ENCODE peak calls at places on chromosome 5, in four cellular contexts. B is sigmoid colon, V is endothelial cell of umbilical vein, Q is spleen. R is an unnamed sample.

GRCh38 chr5:79235222-79235577 is 731 bp upstream of the JMY start:
- DNase-seq in B (no peak), V (no peak), Q (no peak), R (no peak)

GRCh38 chr5:65970481-65971367 is 44.3 kb downstream of the ERBIN start:
- DNase-seq in B (no peak), V (no peak), Q (no peak), R (no peak)

GRCh38 chr5:168327451-168327850 is 36.0 kb downstream of the WWC1 start:
- DNase-seq in B (no peak), V (no peak), Q (no peak), R (no peak)

GRCh38 chr5:149471406-149472183 is 79.6 kb downstream of the CSNK1A1 start:
- DNase-seq in B (no peak), V (peak), Q (no peak), R (peak)

GRCh38 chr5:161155451-161155850 is 303.4 kb upstream of the ATP10B start:
- DNase-seq in B (no peak), V (no peak), Q (no peak), R (no peak)

GRCh38 chr5:56608216-56608925 is 207.0 kb upstream of the MAP3K1 start:
- DNase-seq in B (no peak), V (no peak), Q (peak), R (no peak)

GRCh38 chr5:166370928-166371690 is 1920.3 kb upstream of the WWC1 start:
- DNase-seq in B (no peak), V (no peak), Q (no peak), R (no peak)

GRCh38 chr5:163094492-163095180 is 342.8 kb upstream of the CCNG1 start:
- DNase-seq in B (no peak), V (no peak), Q (no peak), R (no peak)

GRCh38 chr5:59756373-59757035 is 137.0 kb downstream of the PDE4D start:
- DNase-seq in B (no peak), V (no peak), Q (no peak), R (no peak)

GRCh38 chr5:82924990-82925385 is 152.2 kb downstream of the TMEM167A start:
- DNase-seq in B (no peak), V (peak), Q (no peak), R (no peak)

GRCh38 chr5:167797933-167798332 is 493.5 kb upstream of the WWC1 start:
- DNase-seq in B (no peak), V (no peak), Q (no peak), R (no peak)

GRCh38 chr5:175202461-175203065 is 241.4 kb downstream of the DRD1 start:
- DNase-seq in B (no peak), V (no peak), Q (no peak), R (no peak)

GRCh38 chr5:134101686-134102439 is 12.6 kb upstream of the TCF7 start:
- DNase-seq in B (peak), V (peak), Q (peak), R (peak)

GRCh38 chr5:169445191-169445590 is 138.4 kb upstream of the SPDL1 start:
- DNase-seq in B (no peak), V (no peak), Q (no peak), R (no peak)

GRCh38 chr5:111968459-111968858 is 211.5 kb upstream of the NREP start:
- DNase-seq in B (no peak), V (no peak), Q (no peak), R (no peak)

GRCh38 chr5:19047277-19047676 is 940.7 kb downstream of the CDH18 start:
- DNase-seq in B (no peak), V (no peak), Q (no peak), R (no peak)

GRCh38 chr5:43400082-43400481 is 12.1 kb downstream of the CCL28 start:
- DNase-seq in B (no peak), V (no peak), Q (no peak), R (no peak)

GRCh38 chr5:31972558-31972957 is 201.6 kb downstream of the GOLPH3 start:
- DNase-seq in B (no peak), V (no peak), Q (no peak), R (no peak)

GRCh38 chr5:14946813-14947640 is 75.4 kb upstream of the ANKH start:
- DNase-seq in B (no peak), V (peak), Q (no peak), R (no peak)

GRCh38 chr5:36744678-36745659 is 131.6 kb upstream of the NIPBL start:
- DNase-seq in B (peak), V (peak), Q (peak), R (peak)

GRCh38 chr5:82222597-82223574 is 55.3 kb downstream of the RPS23 start:
- DNase-seq in B (no peak), V (no peak), Q (no peak), R (no peak)

GRCh38 chr5:91668261-91668660 is 285.1 kb upstream of the ARRDC3 start:
- DNase-seq in B (no peak), V (no peak), Q (no peak), R (no peak)

GRCh38 chr5:131533844-131534243 is 101.2 kb downstream of the RAPGEF6 start:
- DNase-seq in B (no peak), V (no peak), Q (no peak), R (no peak)

GRCh38 chr5:88815048-88815789 is 67.8 kb downstream of the MEF2C start:
- DNase-seq in B (no peak), V (peak), Q (no peak), R (no peak)

GRCh38 chr5:179235416-179236400 is 109.6 kb downstream of the ADAMTS2 start:
- DNase-seq in B (peak), V (no peak), Q (peak), R (peak)

GRCh38 chr5:152556779-152557178 is 151.7 kb upstream of the NMUR2 start:
- DNase-seq in B (no peak), V (no peak), Q (no peak), R (no peak)

GRCh38 chr5:31809037-31809910 is 170.3 kb downstream of the PDZD2 start:
- DNase-seq in B (peak), V (peak), Q (no peak), R (no peak)

DNA sequence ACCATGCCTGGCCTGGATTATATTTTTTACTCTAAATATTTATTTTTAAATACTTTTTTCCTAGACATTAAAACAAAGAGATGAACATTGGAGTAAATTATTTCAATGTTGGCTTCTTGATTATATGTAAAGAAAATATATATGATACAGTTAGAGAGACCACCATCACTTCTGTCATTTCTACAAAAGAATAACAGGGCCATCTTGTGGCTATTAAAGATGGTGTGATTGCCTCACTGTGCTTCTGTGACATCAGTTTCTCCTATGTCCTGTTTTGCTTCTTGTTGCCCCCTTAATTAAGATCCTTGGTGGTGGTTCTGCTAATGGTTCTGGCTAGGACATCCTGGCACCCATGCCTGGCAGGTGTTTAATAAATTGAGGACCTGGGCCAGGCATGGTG is 32.9 kb downstream of the NDFIP1 start:
- DNase-seq in B (no peak), V (no peak), Q (no peak), R (no peak)
- TF ChIP-seq CTCF in B (no peak), V (no peak), Q (no peak), R (no peak)

GRCh38 chr5:67292201-67292940 is 95.8 kb upstream of the CD180 start:
- DNase-seq in B (no peak), V (no peak), Q (no peak), R (no peak)

GRCh38 chr5:67291671-67292070 is 95.1 kb upstream of the CD180 start:
- DNase-seq in B (no peak), V (no peak), Q (no peak), R (no peak)

GRCh38 chr5:67291066-67291465 is 94.5 kb upstream of the CD180 start:
- DNase-seq in B (no peak), V (no peak), Q (no peak), R (no peak)

GRCh38 chr5:67294266-67294938 is 97.8 kb upstream of the CD180 start:
- DNase-seq in B (no peak), V (no peak), Q (no peak), R (no peak)

GRCh38 chr5:67293177-67293576 is 96.6 kb upstream of the CD180 start:
- DNase-seq in B (no peak), V (no peak), Q (no peak), R (no peak)
- H3K27ac ChIP-seq in B (peak), V (no peak), Q (no peak), R (no peak)

DNA sequence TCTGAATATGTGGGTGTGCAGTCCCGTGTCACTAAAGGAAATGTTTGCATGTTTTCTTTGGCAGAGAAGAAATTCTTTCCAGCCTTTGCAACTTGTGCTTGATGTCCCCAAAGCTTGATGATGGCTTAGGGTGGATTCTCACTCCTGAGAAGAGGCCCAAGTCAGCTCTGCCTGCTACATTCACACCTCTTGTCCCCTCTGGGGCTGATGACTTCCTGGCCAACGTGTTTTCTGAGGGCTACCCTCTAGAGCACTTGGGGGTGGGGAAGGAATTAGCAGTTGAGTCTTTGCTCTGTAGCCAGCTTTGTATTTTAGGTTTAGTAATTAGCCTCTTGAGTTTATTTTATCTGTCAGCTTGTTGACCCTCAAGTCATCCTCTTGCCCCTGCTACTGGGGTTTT is 19.7 kb downstream of the CYSTM1 start:
- DNase-seq in B (no peak), V (no peak), Q (no peak), R (no peak)
- TF ChIP-seq POLR2AphosphoS5 in B (no peak), V (no peak), Q (no peak), R (no peak)

GRCh38 chr5:177382423-177383029 is 1.7 kb upstream of the SLC34A1 start:
- DNase-seq in B (no peak), V (peak), Q (no peak), R (no peak)
- TF ChIP-seq CTCF in B (peak), V (peak), Q (no peak), R (peak)

GRCh38 chr5:96015709-96016108 is 54.1 kb upstream of the ELL2 start:
- DNase-seq in B (no peak), V (no peak), Q (no peak), R (no peak)

GRCh38 chr5:96016216-96016615 is 54.6 kb upstream of the ELL2 start:
- DNase-seq in B (no peak), V (no peak), Q (no peak), R (no peak)

GRCh38 chr5:96014395-96014794 is 52.7 kb upstream of the ELL2 start:
- DNase-seq in B (no peak), V (no peak), Q (no peak), R (no peak)

GRCh38 chr5:96013254-96013653 is 51.6 kb upstream of the ELL2 start:
- DNase-seq in B (no peak), V (no peak), Q (no peak), R (no peak)

GRCh38 chr5:96017951-96018350 is 56.3 kb upstream of the ELL2 start:
- DNase-seq in B (no peak), V (no peak), Q (no peak), R (no peak)
- H3K27ac ChIP-seq in B (no peak), V (no peak), Q (no peak), R (no peak)

GRCh38 chr5:76492819-76493189 is 89.7 kb downstream of the IQGAP2 start:
- DNase-seq in B (no peak), V (no peak), Q (no peak), R (no peak)

GRCh38 chr5:76488969-76489368 is 85.9 kb downstream of the IQGAP2 start:
- DNase-seq in B (no peak), V (no peak), Q (no peak), R (no peak)

GRCh38 chr5:76493190-76493837 is 90.2 kb downstream of the IQGAP2 start:
- DNase-seq in B (no peak), V (no peak), Q (no peak), R (no peak)

GRCh38 chr5:76489877-76490688 is 87.0 kb downstream of the IQGAP2 start:
- DNase-seq in B (no peak), V (no peak), Q (no peak), R (no peak)

GRCh38 chr5:76490970-76491369 is 87.9 kb downstream of the IQGAP2 start:
- DNase-seq in B (no peak), V (no peak), Q (no peak), R (no peak)
- TF ChIP-seq POLR2AphosphoS5 in B (no peak), V (no peak), Q (no peak), R (no peak)